ENCODE peak calls at places on chromosomes 3 and 15, in eight cellular contexts. P is activated T-helper 1 cell treated with anti-CD3 and anti-CD28 coated beads, Interleukin-12 subunit alpha, Interleukin-12 subunit beta, Interleukin-2, Interleukin-4 antibody, amounts not matched to agents 30 ng/mL and 10 ng/mL and 1 ng/mL, durations not matched to agents 14 hours and 24 hours and 36 hours; B is globus pallidus; C is activated naive CD4-positive, alpha-beta T cell treated with anti-CD3 and anti-CD28 coated beads, Interleukin-2, amount 50 U/mL, for 72 hours; H is head of caudate nucleus; N is effector memory CD8-positive, alpha-beta T cell; F is myocyte; U is stimulated activated CD4-positive, alpha-beta T cell treated with anti-CD3 and anti-CD28 coated beads, TNF-alpha, amount 100 ng/mL, for 24 hours. R is an unnamed sample.

GRCh38 chr3:193816656-193817311 is 223.8 kb downstream of the OPA1 start:
- DNase-seq in P (no peak), B (peak; percentile 61), C (no peak), H (peak; percentile 68), N (no peak), F (peak; percentile 90), U (no peak), R (no peak)

GRCh38 chr3:54443572-54444161 is 321.3 kb downstream of the CACNA2D3 start:
- DNase-seq in P (no peak), B (no peak), C (no peak), H (no peak), N (no peak), F (no peak), U (no peak), R (peak; percentile 81)

GRCh38 chr3:112097378-112097777 is 11.2 kb downstream of the C3orf52 start:
- DNase-seq in P (no peak), B (no peak), C (no peak), H (no peak), N (no peak), F (peak; percentile 93), U (no peak), R (no peak)

GRCh38 chr15:67146214-67146613 is 80.8 kb downstream of the SMAD3 start:
- DNase-seq in P (no peak), B (no peak), C (no peak), H (no peak), N (no peak), F (peak; percentile 93), U (no peak), R (no peak)

GRCh38 chr3:158918008-158918407 is 116.2 kb downstream of the MFSD1 start:
- DNase-seq in P (no peak), B (peak; percentile 24), C (no peak), H (peak; percentile 60), N (no peak), F (peak; percentile 86), U (no peak), R (peak; percentile 11)

GRCh38 chr3:37762698-37763097 is 99.0 kb upstream of the CTDSPL start:
- DNase-seq in P (no peak), B (no peak), C (no peak), H (no peak), N (no peak), F (no peak), U (no peak), R (no peak)

GRCh38 chr3:129824926-129825541 is 68.5 kb downstream of the TMCC1 start:
- DNase-seq in P (peak; percentile 19), B (peak; percentile 52), C (no peak), H (peak; percentile 52), N (peak; percentile 45), F (peak; percentile 53), U (peak; percentile 26), R (peak; percentile 58)

GRCh38 chr3:48439820-48440589 is at the start of the genes CCDC51 and TMA7:
- DNase-seq in P (peak; percentile 98), B (peak; percentile 98), C (peak; percentile 98), H (peak; percentile 99), N (peak; percentile 96), F (peak; percentile 97), U (peak; percentile 99), R (peak; percentile 99)

GRCh38 chr15:40323953-40324937 is 753 bp downstream of the INAFM2 start:
- DNase-seq in P (peak; percentile 8), B (no peak), C (no peak), H (no peak), N (no peak), F (no peak), U (no peak), R (no peak)

GRCh38 chr3:25354071-25354470 is 74.0 kb upstream of the RARB start:
- DNase-seq in P (no peak), B (no peak), C (no peak), H (no peak), N (no peak), F (no peak), U (no peak), R (no peak)

GRCh38 chr3:158731938-158732855 is at the start of gene RARRES1:
- DNase-seq in P (peak; percentile 19), B (peak; percentile 26), C (no peak), H (peak; percentile 43), N (no peak), F (no peak), U (peak; percentile 5), R (peak; percentile 66)

GRCh38 chr15:64774556-64775523 is 549 bp downstream of the RBPMS2 start:
- DNase-seq in P (no peak), B (no peak), C (no peak), H (no peak), N (peak; percentile 11), F (no peak), U (no peak), R (no peak)

GRCh38 chr3:181725830-181726229 is 14.1 kb downstream of the SOX2 start:
- DNase-seq in P (no peak), B (peak; percentile 87), C (no peak), H (peak; percentile 88), N (no peak), F (no peak), U (no peak), R (peak; percentile 25)

GRCh38 chr3:127779747-127780146 is 42.6 kb downstream of the MGLL start:
- DNase-seq in P (no peak), B (no peak), C (no peak), H (no peak), N (no peak), F (peak; percentile 93), U (no peak), R (no peak)

GRCh38 chr3:30612422-30613134 is 6.2 kb downstream of the TGFBR2 start:
- DNase-seq in P (no peak), B (no peak), C (no peak), H (no peak), N (no peak), F (no peak), U (no peak), R (no peak)

GRCh38 chr3:49869525-49870126 is at the start of gene CAMKV:
- DNase-seq in P (peak; percentile 30), B (no peak), C (no peak), H (peak; percentile 38), N (no peak), F (no peak), U (no peak), R (peak; percentile 29)

GRCh38 chr3:51519848-51520247 is 18.7 kb upstream of the RAD54L2 start:
- DNase-seq in P (no peak), B (peak; percentile 23), C (no peak), H (peak; percentile 7), N (no peak), F (no peak), U (no peak), R (no peak)

GRCh38 chr3:169999433-169999832 is 32.8 kb downstream of the SEC62 start:
- DNase-seq in P (no peak), B (no peak), C (no peak), H (no peak), N (no peak), F (no peak), U (no peak), R (no peak)

GRCh38 chr3:14774431-14774830 is 44.3 kb upstream of the FGD5 start:
- DNase-seq in P (no peak), B (no peak), C (peak; percentile 9), H (no peak), N (no peak), F (no peak), U (no peak), R (no peak)